ENCODE peak calls at places on chromosomes 16 and 17, in eight cellular contexts. T, Y, B, D, H, O, A and E are unnamed samples.

GRCh38 chr17:58304735-58305486 is 23.7 kb downstream of the TSPOAP1 start:
- DNase-seq in T (no peak), Y (no peak), B (no peak), D (no peak), H (no peak), O (no peak), A (no peak), E (no peak)

GRCh38 chr17:79661292-79662041 is 50.6 kb upstream of the RBFOX3 start:
- DNase-seq in T (no peak), Y (no peak), B (no peak), D (no peak), H (no peak), O (no peak), A (no peak), E (no peak)

GRCh38 chr17:2688351-2689342 is 22.9 kb downstream of the CLUH start:
- DNase-seq in T (no peak), Y (no peak), B (no peak), D (peak), H (no peak), O (no peak), A (no peak), E (no peak)

GRCh38 chr16:14409563-14409962 is 220.5 kb downstream of the PARN start:
- DNase-seq in T (no peak), Y (no peak), B (no peak), D (no peak), H (no peak), O (peak), A (peak), E (no peak)

GRCh38 chr17:68184816-68185436 is 62.9 kb upstream of the AMZ2 start:
- DNase-seq in T (no peak), Y (peak), B (no peak), D (no peak), H (peak), O (no peak), A (no peak), E (peak)

GRCh38 chr16:84308120-84308519 is 13.4 kb downstream of the WFDC1 start:
- DNase-seq in T (no peak), Y (no peak), B (no peak), D (peak), H (no peak), O (no peak), A (peak), E (no peak)

GRCh38 chr17:77127735-77128361 is 12.9 kb upstream of the SEC14L1 start:
- DNase-seq in T (no peak), Y (peak), B (peak), D (no peak), H (peak), O (no peak), A (peak), E (peak)

GRCh38 chr17:76196675-76197074 is 43.6 kb downstream of the RNF157 start:
- DNase-seq in T (no peak), Y (no peak), B (no peak), D (no peak), H (no peak), O (no peak), A (no peak), E (no peak)

GRCh38 chr17:81422776-81423697 is 27.8 kb downstream of the BAHCC1 start:
- DNase-seq in T (no peak), Y (no peak), B (no peak), D (peak), H (no peak), O (no peak), A (no peak), E (no peak)

GRCh38 chr16:56910654-56911539 is 21.0 kb upstream of the HERPUD1 start:
- DNase-seq in T (no peak), Y (no peak), B (no peak), D (no peak), H (no peak), O (peak), A (peak), E (no peak)

GRCh38 chr16:29820730-29821662 is 734 bp downstream of the MVP start:
- DNase-seq in T (no peak), Y (no peak), B (no peak), D (no peak), H (peak), O (no peak), A (peak), E (no peak)

GRCh38 chr17:1997587-1998425 is 27.3 kb downstream of the RTN4RL1 start:
- DNase-seq in T (no peak), Y (no peak), B (no peak), D (peak), H (no peak), O (no peak), A (peak), E (no peak)

GRCh38 chr17:2084766-2085647 is 30.1 kb downstream of the HIC1 start:
- DNase-seq in T (no peak), Y (no peak), B (no peak), D (no peak), H (no peak), O (peak), A (peak), E (no peak)

GRCh38 chr17:28940675-28941074 is 10.6 kb downstream of the PHF12 start:
- DNase-seq in T (no peak), Y (no peak), B (no peak), D (no peak), H (no peak), O (no peak), A (no peak), E (no peak)

GRCh38 chr16:26816885-26817571 is 249.7 kb upstream of the C16orf82 start:
- DNase-seq in T (no peak), Y (no peak), B (no peak), D (no peak), H (no peak), O (no peak), A (no peak), E (no peak)